ENCODE peak calls at places on chromosomes 7 and 10, in four cellular contexts. One of them, this sample, is unnamed.

GRCh38 chr7:20598479-20599419 is 16.7 kb upstream of the ABCB5 start:
- DNase-seq in ACHN: peak
- DNase-seq in tibial artery: no peak
- DNase-seq in T-cell: no peak
- DNase-seq in this sample: peak

GRCh38 chr10:70228503-70228902 is 4.7 kb downstream of the PPA1 start:
- DNase-seq in ACHN: no peak
- DNase-seq in tibial artery: no peak
- DNase-seq in T-cell: no peak
- DNase-seq in this sample: no peak

GRCh38 chr7:92722541-92722940 is 113.8 kb downstream of the CDK6 start:
- DNase-seq in ACHN: no peak
- DNase-seq in tibial artery: no peak
- DNase-seq in T-cell: no peak
- DNase-seq in this sample: no peak

GRCh38 chr7:158778476-158778875 is 50.8 kb downstream of the ESYT2 start:
- DNase-seq in ACHN: no peak
- DNase-seq in tibial artery: no peak
- DNase-seq in T-cell: no peak
- DNase-seq in this sample: no peak

GRCh38 chr7:94133460-94133859 is 129.3 kb upstream of the BET1 start:
- DNase-seq in ACHN: no peak
- DNase-seq in tibial artery: no peak
- DNase-seq in T-cell: no peak
- DNase-seq in this sample: no peak

GRCh38 chr7:19900118-19900517 is 126.7 kb upstream of the TMEM196 start:
- DNase-seq in ACHN: no peak
- DNase-seq in tibial artery: no peak
- DNase-seq in T-cell: no peak
- DNase-seq in this sample: no peak

GRCh38 chr10:46055771-46056170 is 9.7 kb upstream of the MSMB start:
- DNase-seq in ACHN: no peak
- DNase-seq in tibial artery: no peak
- DNase-seq in T-cell: no peak
- DNase-seq in this sample: no peak

GRCh38 chr7:99459087-99459486 is 6.9 kb downstream of the ATP5MF start:
- DNase-seq in ACHN: peak
- DNase-seq in tibial artery: no peak
- DNase-seq in T-cell: peak
- DNase-seq in this sample: peak

GRCh38 chr10:16794005-16794404 is 23.2 kb downstream of the RSU1 start:
- DNase-seq in ACHN: no peak
- DNase-seq in tibial artery: no peak
- DNase-seq in T-cell: no peak
- DNase-seq in this sample: no peak

GRCh38 chr7:43758029-43758860 is at the start of gene BLVRA:
- DNase-seq in ACHN: peak
- DNase-seq in tibial artery: peak
- DNase-seq in T-cell: peak
- DNase-seq in this sample: peak

GRCh38 chr7:102220929-102221850 is 65.5 kb upstream of the SH2B2 start:
- DNase-seq in ACHN: no peak
- DNase-seq in tibial artery: no peak
- DNase-seq in T-cell: no peak
- DNase-seq in this sample: no peak